ENCODE peak calls at places on chromosome 18, in five cellular contexts. One of them, this sample, is unnamed.

GRCh38 chr18:2961828-2962227 is 51.1 kb downstream of the LPIN2 start:
- DNase-seq in breast epithelium: no peak
- DNase-seq in tibial artery: peak
- DNase-seq in stimulated activated CD4-positive, alpha-beta T cell treated with anti-CD3 and anti-CD28 coated beads, Interleukin-1b, Interleukin-23, amount 100 ng/mL, for 1 hour: no peak
- DNase-seq in mesendoderm: no peak
- DNase-seq in this sample: peak

GRCh38 chr18:58793361-58793760 is 71.3 kb upstream of the ZNF532 start:
- DNase-seq in breast epithelium: peak
- DNase-seq in tibial artery: no peak
- DNase-seq in stimulated activated CD4-positive, alpha-beta T cell treated with anti-CD3 and anti-CD28 coated beads, Interleukin-1b, Interleukin-23, amount 100 ng/mL, for 1 hour: no peak
- DNase-seq in mesendoderm: no peak
- DNase-seq in this sample: no peak

GRCh38 chr18:78125497-78125896 is 854.1 kb upstream of the SALL3 start:
- DNase-seq in mesendoderm: no peak
- DNase-seq in stimulated activated CD4-positive, alpha-beta T cell treated with anti-CD3 and anti-CD28 coated beads, Interleukin-1b, Interleukin-23, amount 100 ng/mL, for 1 hour: no peak
- DNase-seq in breast epithelium: no peak
- DNase-seq in tibial artery: no peak
- DNase-seq in this sample: no peak

GRCh38 chr18:54939375-54939917 is 19.8 kb downstream of the CCDC68 start:
- DNase-seq in tibial artery: no peak
- DNase-seq in mesendoderm: no peak
- DNase-seq in breast epithelium: no peak
- DNase-seq in stimulated activated CD4-positive, alpha-beta T cell treated with anti-CD3 and anti-CD28 coated beads, Interleukin-1b, Interleukin-23, amount 100 ng/mL, for 1 hour: no peak
- DNase-seq in this sample: no peak

GRCh38 chr18:74831571-74832250 is 234.0 kb downstream of the ZNF407 start:
- DNase-seq in stimulated activated CD4-positive, alpha-beta T cell treated with anti-CD3 and anti-CD28 coated beads, Interleukin-1b, Interleukin-23, amount 100 ng/mL, for 1 hour: no peak
- DNase-seq in tibial artery: no peak
- DNase-seq in breast epithelium: no peak
- DNase-seq in mesendoderm: no peak
- DNase-seq in this sample: no peak

GRCh38 chr18:53790817-53791216 is 433.7 kb downstream of the MBD2 start:
- DNase-seq in tibial artery: no peak
- DNase-seq in stimulated activated CD4-positive, alpha-beta T cell treated with anti-CD3 and anti-CD28 coated beads, Interleukin-1b, Interleukin-23, amount 100 ng/mL, for 1 hour: no peak
- DNase-seq in breast epithelium: no peak
- DNase-seq in mesendoderm: no peak
- DNase-seq in this sample: no peak

GRCh38 chr18:26432651-26433424 is 115.5 kb downstream of the KCTD1 start:
- DNase-seq in breast epithelium: no peak
- DNase-seq in stimulated activated CD4-positive, alpha-beta T cell treated with anti-CD3 and anti-CD28 coated beads, Interleukin-1b, Interleukin-23, amount 100 ng/mL, for 1 hour: no peak
- DNase-seq in mesendoderm: no peak
- DNase-seq in tibial artery: no peak
- DNase-seq in this sample: no peak

GRCh38 chr18:3526421-3527354 is 76.7 kb downstream of the TGIF1 start:
- DNase-seq in stimulated activated CD4-positive, alpha-beta T cell treated with anti-CD3 and anti-CD28 coated beads, Interleukin-1b, Interleukin-23, amount 100 ng/mL, for 1 hour: no peak
- DNase-seq in breast epithelium: no peak
- DNase-seq in mesendoderm: peak
- DNase-seq in tibial artery: no peak
- DNase-seq in this sample: peak

GRCh38 chr18:51437280-51438271 is 240.1 kb upstream of the MEX3C start:
- DNase-seq in mesendoderm: no peak
- DNase-seq in breast epithelium: no peak
- DNase-seq in stimulated activated CD4-positive, alpha-beta T cell treated with anti-CD3 and anti-CD28 coated beads, Interleukin-1b, Interleukin-23, amount 100 ng/mL, for 1 hour: no peak
- DNase-seq in tibial artery: no peak
- DNase-seq in this sample: no peak

GRCh38 chr18:63322908-63323634 is 3.5 kb upstream of the BCL2 start:
- DNase-seq in mesendoderm: peak
- DNase-seq in breast epithelium: peak
- DNase-seq in tibial artery: peak
- DNase-seq in stimulated activated CD4-positive, alpha-beta T cell treated with anti-CD3 and anti-CD28 coated beads, Interleukin-1b, Interleukin-23, amount 100 ng/mL, for 1 hour: no peak
- DNase-seq in this sample: peak

GRCh38 chr18:285817-286216 is 18.0 kb upstream of the THOC1 start:
- DNase-seq in tibial artery: no peak
- DNase-seq in stimulated activated CD4-positive, alpha-beta T cell treated with anti-CD3 and anti-CD28 coated beads, Interleukin-1b, Interleukin-23, amount 100 ng/mL, for 1 hour: no peak
- DNase-seq in breast epithelium: no peak
- DNase-seq in mesendoderm: no peak
- DNase-seq in this sample: no peak

GRCh38 chr18:40006553-40007073 is 1948.4 kb upstream of the PIK3C3 start:
- DNase-seq in stimulated activated CD4-positive, alpha-beta T cell treated with anti-CD3 and anti-CD28 coated beads, Interleukin-1b, Interleukin-23, amount 100 ng/mL, for 1 hour: no peak
- DNase-seq in mesendoderm: peak
- DNase-seq in breast epithelium: no peak
- DNase-seq in tibial artery: no peak
- DNase-seq in this sample: no peak

GRCh38 chr18:44323125-44323524 is 357.6 kb upstream of the SETBP1 start:
- DNase-seq in breast epithelium: no peak
- DNase-seq in mesendoderm: no peak
- DNase-seq in stimulated activated CD4-positive, alpha-beta T cell treated with anti-CD3 and anti-CD28 coated beads, Interleukin-1b, Interleukin-23, amount 100 ng/mL, for 1 hour: no peak
- DNase-seq in tibial artery: no peak
- DNase-seq in this sample: no peak

GRCh38 chr18:36580266-36580665 is 248.5 kb downstream of the TPGS2 start:
- DNase-seq in tibial artery: peak
- DNase-seq in mesendoderm: no peak
- DNase-seq in breast epithelium: peak
- DNase-seq in stimulated activated CD4-positive, alpha-beta T cell treated with anti-CD3 and anti-CD28 coated beads, Interleukin-1b, Interleukin-23, amount 100 ng/mL, for 1 hour: no peak
- DNase-seq in this sample: no peak

GRCh38 chr18:67600181-67600631 is 83.7 kb upstream of the DSEL start:
- DNase-seq in mesendoderm: peak
- DNase-seq in stimulated activated CD4-positive, alpha-beta T cell treated with anti-CD3 and anti-CD28 coated beads, Interleukin-1b, Interleukin-23, amount 100 ng/mL, for 1 hour: no peak
- DNase-seq in breast epithelium: no peak
- DNase-seq in tibial artery: no peak
- DNase-seq in this sample: peak

GRCh38 chr18:331231-331771 is 63.5 kb upstream of the THOC1 start:
- DNase-seq in breast epithelium: no peak
- DNase-seq in tibial artery: no peak
- DNase-seq in stimulated activated CD4-positive, alpha-beta T cell treated with anti-CD3 and anti-CD28 coated beads, Interleukin-1b, Interleukin-23, amount 100 ng/mL, for 1 hour: no peak
- DNase-seq in mesendoderm: no peak
- DNase-seq in this sample: peak

GRCh38 chr18:41312241-41312590 is 642.8 kb upstream of the PIK3C3 start:
- DNase-seq in tibial artery: no peak
- DNase-seq in breast epithelium: no peak
- DNase-seq in stimulated activated CD4-positive, alpha-beta T cell treated with anti-CD3 and anti-CD28 coated beads, Interleukin-1b, Interleukin-23, amount 100 ng/mL, for 1 hour: no peak
- DNase-seq in mesendoderm: no peak
- DNase-seq in this sample: no peak

GRCh38 chr18:71001597-71001996 is 712.8 kb downstream of the SOCS6 start:
- DNase-seq in stimulated activated CD4-positive, alpha-beta T cell treated with anti-CD3 and anti-CD28 coated beads, Interleukin-1b, Interleukin-23, amount 100 ng/mL, for 1 hour: no peak
- DNase-seq in mesendoderm: no peak
- DNase-seq in tibial artery: no peak
- DNase-seq in breast epithelium: no peak
- DNase-seq in this sample: no peak

GRCh38 chr18:22813648-22814328 is 119.3 kb upstream of the RBBP8 start:
- DNase-seq in tibial artery: no peak
- DNase-seq in mesendoderm: peak
- DNase-seq in breast epithelium: no peak
- DNase-seq in stimulated activated CD4-positive, alpha-beta T cell treated with anti-CD3 and anti-CD28 coated beads, Interleukin-1b, Interleukin-23, amount 100 ng/mL, for 1 hour: no peak
- DNase-seq in this sample: peak

GRCh38 chr18:34977787-34978532 is 63.3 kb upstream of the MAPRE2 start:
- DNase-seq in tibial artery: peak
- DNase-seq in mesendoderm: peak
- DNase-seq in breast epithelium: peak
- DNase-seq in stimulated activated CD4-positive, alpha-beta T cell treated with anti-CD3 and anti-CD28 coated beads, Interleukin-1b, Interleukin-23, amount 100 ng/mL, for 1 hour: peak
- DNase-seq in this sample: peak

GRCh38 chr18:65938592-65939372 is 188.0 kb downstream of the CDH7 start:
- DNase-seq in mesendoderm: peak
- DNase-seq in breast epithelium: no peak
- DNase-seq in stimulated activated CD4-positive, alpha-beta T cell treated with anti-CD3 and anti-CD28 coated beads, Interleukin-1b, Interleukin-23, amount 100 ng/mL, for 1 hour: no peak
- DNase-seq in tibial artery: no peak
- DNase-seq in this sample: peak

GRCh38 chr18:78728301-78729098 is 251.1 kb upstream of the SALL3 start:
- DNase-seq in mesendoderm: no peak
- DNase-seq in breast epithelium: no peak
- DNase-seq in stimulated activated CD4-positive, alpha-beta T cell treated with anti-CD3 and anti-CD28 coated beads, Interleukin-1b, Interleukin-23, amount 100 ng/mL, for 1 hour: no peak
- DNase-seq in tibial artery: no peak
- DNase-seq in this sample: no peak

GRCh38 chr18:7677001-7677400 is 109.9 kb downstream of the PTPRM start:
- DNase-seq in mesendoderm: no peak
- DNase-seq in tibial artery: no peak
- DNase-seq in stimulated activated CD4-positive, alpha-beta T cell treated with anti-CD3 and anti-CD28 coated beads, Interleukin-1b, Interleukin-23, amount 100 ng/mL, for 1 hour: no peak
- DNase-seq in breast epithelium: no peak
- DNase-seq in this sample: no peak

This sample was measured in left kidney.